ENCODE peak calls at places on chromosomes 2 and 18, in eight cellular contexts. P is K562, J is GM13976, F is GM20000, N is transverse colon, L is BJ, D is foreskin fibroblast, H is Peyer's patch. C is an unnamed sample.

GRCh38 chr2:233838251-233838650 is 16.1 kb downstream of the HJURP start:
- DNase-seq in J (no peak), D (no peak), L (no peak), P (no peak), H (peak), F (no peak), N (peak), C (no peak)

GRCh38 chr2:118169359-118170005 is 81.2 kb downstream of the INSIG2 start:
- DNase-seq in L (no peak), F (no peak), H (no peak), N (no peak), D (no peak), J (no peak), P (no peak), C (no peak)

GRCh38 chr2:52794611-52795010 is 973.0 kb upstream of the CHAC2 start:
- DNase-seq in P (no peak), N (no peak), H (no peak), L (no peak), D (no peak), J (no peak), F (no peak), C (no peak)

GRCh38 chr2:168684921-168685618 is 117.4 kb upstream of the NOSTRIN start:
- DNase-seq in N (no peak), L (no peak), D (no peak), P (no peak), J (no peak), F (no peak), H (no peak), C (no peak)

GRCh38 chr2:53233759-53234547 is 533.7 kb upstream of the CHAC2 start:
- DNase-seq in H (no peak), F (no peak), D (no peak), P (no peak), N (no peak), J (no peak), L (no peak), C (no peak)

GRCh38 chr2:210577263-210578071 is 21.1 kb downstream of the CPS1 start:
- DNase-seq in L (peak), D (peak), H (no peak), P (peak), N (no peak), F (peak), J (peak), C (peak)

GRCh38 chr18:45619826-45620201 is 4.5 kb downstream of the SLC14A2 start:
- DNase-seq in L (no peak), F (no peak), D (no peak), N (no peak), P (no peak), H (no peak), J (no peak), C (no peak)

GRCh38 chr2:42060718-42061619 is 13.1 kb downstream of the PKDCC start:
- DNase-seq in F (no peak), L (no peak), H (no peak), J (no peak), N (peak), D (no peak), P (no peak), C (no peak)

GRCh38 chr18:69402219-69402989 is 1.7 kb downstream of the DOK6 start:
- DNase-seq in H (no peak), F (peak), P (no peak), L (no peak), N (no peak), J (peak), D (no peak), C (no peak)

GRCh38 chr2:142048581-142048980 is 82.2 kb downstream of the LRP1B start:
- DNase-seq in J (no peak), L (peak), P (no peak), D (no peak), H (no peak), N (no peak), F (no peak), C (no peak)

GRCh38 chr2:233350708-233351107 is 3.6 kb upstream of the DGKD start:
- DNase-seq in J (no peak), L (peak), P (peak), D (peak), F (no peak), H (no peak), N (peak), C (no peak)

GRCh38 chr2:100878000-100878786 is 58.3 kb downstream of the NPAS2 start:
- DNase-seq in H (no peak), J (no peak), F (no peak), N (no peak), L (no peak), D (no peak), P (no peak), C (no peak)

GRCh38 chr2:112784199-112785189 is at the start of gene IL1A:
- DNase-seq in F (no peak), N (no peak), D (no peak), H (no peak), L (no peak), P (peak), J (no peak), C (no peak)

GRCh38 chr18:40124107-40124506 is 1830.9 kb upstream of the PIK3C3 start:
- DNase-seq in F (no peak), D (peak), H (no peak), L (no peak), N (no peak), J (no peak), P (no peak), C (no peak)

GRCh38 chr2:55085113-55085713 is 35.0 kb upstream of the RTN4 start:
- DNase-seq in N (no peak), J (no peak), L (no peak), P (no peak), D (no peak), H (no peak), F (no peak), C (no peak)

GRCh38 chr2:55078956-55079355 is 28.7 kb upstream of the RTN4 start:
- DNase-seq in D (no peak), L (no peak), P (no peak), F (no peak), N (no peak), H (no peak), J (no peak), C (no peak)

GRCh38 chr2:55084631-55085030 is 34.4 kb upstream of the RTN4 start:
- DNase-seq in P (no peak), H (no peak), L (no peak), J (no peak), F (no peak), D (no peak), N (no peak), C (no peak)

GRCh38 chr2:55080204-55080738 is 30.0 kb upstream of the RTN4 start:
- DNase-seq in N (no peak), L (no peak), H (no peak), F (no peak), J (no peak), D (no peak), P (no peak), C (no peak)
- TF ChIP-seq CTCF in N (no peak), L (no peak), H (no peak), F (no peak), J (no peak), D (no peak), P (no peak), C (no peak)

DNA sequence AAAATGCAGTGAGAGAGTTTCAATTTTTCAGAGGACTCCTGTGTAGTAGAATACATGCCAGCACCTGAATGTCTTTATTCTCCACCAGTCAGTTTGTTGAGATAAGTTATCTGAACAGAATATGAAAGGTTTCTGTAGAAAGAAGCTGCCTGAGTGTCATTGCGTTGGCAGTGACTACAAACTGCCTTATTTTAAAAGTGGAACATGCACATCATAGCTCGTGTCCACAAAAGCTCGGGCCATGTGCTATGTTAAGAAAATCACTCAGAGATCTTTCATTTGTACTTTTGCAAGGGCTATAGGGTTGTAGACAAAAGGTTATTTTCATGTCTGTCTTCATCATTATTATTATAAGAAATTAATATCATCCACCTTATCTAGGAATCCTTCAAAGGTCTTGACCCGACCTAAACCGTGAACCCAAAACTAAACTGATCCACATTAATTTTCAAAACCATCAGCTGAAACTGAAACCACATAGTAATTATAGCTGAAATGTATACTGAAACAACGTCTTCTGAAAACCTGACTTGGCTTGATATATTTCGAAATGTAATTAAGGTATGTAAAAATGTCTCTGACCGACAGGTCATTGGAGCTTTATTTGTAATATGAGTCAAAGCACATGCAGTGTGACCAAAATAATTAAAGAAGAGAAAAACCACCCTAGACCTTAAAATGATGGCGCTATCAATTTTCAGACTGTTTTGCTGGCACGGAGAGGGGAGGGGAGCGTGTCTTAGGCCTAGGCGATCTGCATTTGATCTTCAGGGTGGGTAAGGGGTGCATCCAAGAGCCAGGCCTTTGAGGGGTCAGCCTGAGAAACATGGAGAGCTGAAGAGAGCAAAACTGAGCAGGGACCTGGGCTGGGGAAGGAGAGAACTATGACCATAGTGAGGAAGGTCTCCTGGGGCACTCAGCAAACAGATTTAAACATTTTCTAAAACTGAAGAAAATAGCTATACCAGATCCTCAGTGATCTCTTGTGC is 232.1 kb downstream of the SOX11 start:
- DNase-seq in P (no peak), H (no peak), N (no peak), J (no peak), F (no peak), L (no peak), D (no peak), C (no peak)
- TF ChIP-seq CTCF in P (no peak), H (no peak), N (no peak), J (no peak), F (no peak), L (no peak), D (no peak), C (no peak)

GRCh38 chr2:145431181-145431951 is 911.4 kb upstream of the ZEB2 start:
- DNase-seq in F (no peak), P (peak), J (no peak), H (no peak), D (no peak), N (no peak), L (no peak), C (no peak)
- TF ChIP-seq CTCF in F (no peak), P (no peak), J (no peak), H (no peak), D (no peak), N (no peak), L (no peak), C (no peak)

DNA sequence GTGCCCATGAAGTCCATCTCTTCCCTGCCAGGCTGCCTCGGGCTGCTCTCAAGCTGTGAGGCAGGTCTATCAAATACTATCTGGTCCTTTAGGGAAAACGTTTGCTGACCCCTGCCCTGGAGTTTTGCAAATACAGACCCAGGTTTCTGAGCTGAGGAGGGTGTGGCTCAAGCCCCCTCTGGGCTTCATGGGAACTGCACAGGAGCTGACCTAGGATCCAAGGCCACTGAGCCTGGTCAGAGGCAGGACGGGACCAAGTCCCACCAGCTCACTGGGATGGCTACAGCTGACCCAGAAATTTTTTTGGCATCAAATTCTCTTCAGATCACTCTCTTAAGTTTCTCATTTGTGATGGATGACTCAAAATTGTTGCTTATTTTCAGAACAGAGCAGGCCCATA is 14.1 kb downstream of the ZNF516 start:
- DNase-seq in J (no peak), L (no peak), P (no peak), N (no peak), D (no peak), F (no peak), H (no peak), C (no peak)
- TF ChIP-seq CTCF in J (no peak), L (peak), P (no peak), N (no peak), D (no peak), F (no peak), H (no peak), C (no peak)

DNA sequence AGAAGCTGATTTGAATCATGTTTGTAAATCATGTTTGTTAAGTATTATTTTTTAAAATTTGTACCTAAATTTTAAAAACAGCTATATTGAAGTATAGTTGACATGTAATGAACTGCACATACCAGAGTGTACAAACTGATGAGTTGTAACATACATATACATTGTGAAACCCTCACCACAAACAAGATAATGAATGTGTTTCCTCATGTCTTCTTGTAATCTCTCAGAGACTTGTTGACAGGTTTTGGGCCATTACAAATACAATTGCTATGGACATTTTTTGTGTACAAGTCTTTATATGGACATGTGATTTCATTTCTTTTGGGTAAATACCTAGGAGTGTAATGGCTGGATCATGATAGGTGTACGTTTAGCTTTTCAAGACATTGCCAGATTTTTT is 21.5 kb downstream of the WDR43 start:
- DNase-seq in H (no peak), D (no peak), J (no peak), F (no peak), N (no peak), L (no peak), P (no peak), C (no peak)
- TF ChIP-seq CTCF in H (no peak), D (no peak), J (no peak), F (no peak), N (no peak), L (no peak), P (no peak), C (no peak)

GRCh38 chr18:64119916-64120315 is 29.0 kb downstream of the LINC00305 start:
- DNase-seq in F (no peak), L (no peak), J (no peak), P (no peak), D (no peak), H (no peak), N (no peak), C (no peak)
- TF ChIP-seq CTCF in F (no peak), L (no peak), J (no peak), P (no peak), D (no peak), H (no peak), N (no peak), C (peak)

GRCh38 chr2:188975497-188976102 is 1.4 kb downstream of the COL3A1 start:
- DNase-seq in L (peak), J (no peak), F (no peak), D (peak), P (peak), N (peak), H (no peak), C (no peak)

GRCh38 chr2:188974184-188974583 is at the start of gene COL3A1:
- DNase-seq in F (no peak), H (no peak), P (no peak), N (peak), L (no peak), D (peak), J (no peak), C (no peak)

GRCh38 chr2:188978291-188979081 is 4.3 kb downstream of the COL3A1 start:
- DNase-seq in J (peak), H (no peak), L (peak), F (peak), D (peak), N (no peak), P (no peak), C (no peak)

GRCh38 chr2:188979119-188979729 is 5.1 kb downstream of the COL3A1 start:
- DNase-seq in H (no peak), F (no peak), N (no peak), P (no peak), D (no peak), J (no peak), L (no peak), C (no peak)

GRCh38 chr2:188976545-188977268 is 2.5 kb downstream of the COL3A1 start:
- DNase-seq in H (no peak), F (no peak), P (no peak), D (no peak), N (no peak), L (no peak), J (no peak), C (no peak)
- TF ChIP-seq CTCF in H (peak), F (peak), P (no peak), D (peak), N (peak), L (peak), J (no peak), C (no peak)

C was measured in B cell.